ENCODE peak calls at places on chromosomes 12 and 14, in ten cellular contexts. R is MG63, C is lower lobe of right lung, O is A673, V is ovary, X is uterus, D is IMR-90, N is left lung, G is endothelial cell of umbilical vein, Y is tibial artery. W is an unnamed sample.

GRCh38 chr14:87810711-87811110 is 182.3 kb downstream of the GALC start:
- DNase-seq in R (no peak), C (no peak), O (no peak), V (no peak), X (no peak), D (no peak), N (no peak), G (no peak), Y (no peak), W (no peak)

GRCh38 chr14:53462931-53463778 is 310.0 kb upstream of the DDHD1 start:
- DNase-seq in R (no peak), C (peak; percentile 76), O (no peak), V (no peak), X (no peak), D (no peak), N (peak; percentile 76), G (no peak), Y (no peak), W (no peak)

GRCh38 chr12:10276774-10277173 is 30.9 kb upstream of the KLRD1 start:
- DNase-seq in R (no peak), C (no peak), O (no peak), V (no peak), X (no peak), D (no peak), N (no peak), G (no peak), Y (no peak), W (no peak)

GRCh38 chr12:23204933-23205778 is 580.2 kb downstream of the ETNK1 start:
- DNase-seq in R (no peak), C (no peak), O (peak; percentile 78), V (no peak), X (no peak), D (peak; percentile 67), N (no peak), G (peak; percentile 65), Y (no peak), W (no peak)

GRCh38 chr14:44736326-44736725 is 225.4 kb downstream of the KLHL28 start:
- DNase-seq in R (no peak), C (no peak), O (no peak), V (no peak), X (no peak), D (no peak), N (no peak), G (no peak), Y (no peak), W (no peak)

GRCh38 chr12:69903548-69903947 is 78.5 kb downstream of the MYRFL start:
- DNase-seq in R (no peak), C (no peak), O (no peak), V (no peak), X (no peak), D (no peak), N (no peak), G (no peak), Y (no peak), W (no peak)

GRCh38 chr14:28375295-28375694 is 391.3 kb upstream of the FOXG1 start:
- DNase-seq in R (no peak), C (no peak), O (peak; percentile 44), V (no peak), X (no peak), D (no peak), N (no peak), G (peak; percentile 19), Y (no peak), W (no peak)

GRCh38 chr14:69475194-69475818 is 9.2 kb upstream of the PLEKHD1 start:
- DNase-seq in R (peak; percentile 33), C (no peak), O (peak; percentile 70), V (no peak), X (no peak), D (peak; percentile 7), N (no peak), G (peak; percentile 25), Y (no peak), W (no peak)

GRCh38 chr14:54809767-54810166 is 92.9 kb downstream of the GCH1 start:
- DNase-seq in R (no peak), C (no peak), O (no peak), V (no peak), X (no peak), D (no peak), N (no peak), G (no peak), Y (no peak), W (no peak)

GRCh38 chr12:67650127-67650495 is 1.6 kb downstream of the DYRK2 start:
- DNase-seq in R (no peak), C (no peak), O (peak; percentile 4), V (peak; percentile 35), X (peak; percentile 19), D (no peak), N (peak; percentile 34), G (peak; percentile 21), Y (peak; percentile 34), W (no peak)

GRCh38 chr14:101502761-101503392 is 58.4 kb upstream of the DIO3 start:
- DNase-seq in R (no peak), C (peak; percentile 43), O (no peak), V (peak; percentile 18), X (peak; percentile 6), D (no peak), N (no peak), G (no peak), Y (peak; percentile 8), W (peak; percentile 51)

GRCh38 chr14:95695913-95696312 is 9.7 kb downstream of the TCL1B start:
- DNase-seq in R (no peak), C (no peak), O (no peak), V (no peak), X (no peak), D (no peak), N (no peak), G (no peak), Y (no peak), W (no peak)

GRCh38 chr12:14768823-14769405 is 34.4 kb downstream of the WBP11 start:
- DNase-seq in R (no peak), C (no peak), O (no peak), V (peak; percentile 32), X (no peak), D (peak; percentile 44), N (peak; percentile 37), G (no peak), Y (no peak), W (no peak)

GRCh38 chr12:1691123-1692007 is 495 bp downstream of the ADIPOR2 start:
- DNase-seq in R (peak; percentile 45), C (peak; percentile 73), O (peak; percentile 15), V (no peak), X (peak; percentile 32), D (no peak), N (peak; percentile 37), G (peak; percentile 39), Y (peak; percentile 26), W (no peak)

GRCh38 chr12:115885040-115885439 is 392.5 kb downstream of the MED13L start:
- DNase-seq in R (no peak), C (no peak), O (no peak), V (no peak), X (no peak), D (no peak), N (no peak), G (no peak), Y (no peak), W (no peak)

GRCh38 chr12:47828967-47829482 is 9.3 kb upstream of the HDAC7 start:
- DNase-seq in R (peak; percentile 63), C (peak; percentile 85), O (peak; percentile 51), V (peak; percentile 93), X (peak; percentile 91), D (peak; percentile 59), N (peak; percentile 86), G (peak; percentile 77), Y (peak; percentile 83), W (peak; percentile 91)

GRCh38 chr14:63848890-63849289 is 3.9 kb upstream of the SYNE2 start:
- DNase-seq in R (no peak), C (no peak), O (no peak), V (no peak), X (no peak), D (no peak), N (no peak), G (peak; percentile 88), Y (no peak), W (no peak)

GRCh38 chr12:108302471-108303311 is 36.4 kb downstream of the CMKLR1 start:
- DNase-seq in R (peak; percentile 93), C (peak; percentile 75), O (no peak), V (no peak), X (peak; percentile 82), D (no peak), N (peak; percentile 69), G (peak; percentile 35), Y (peak; percentile 89), W (peak; percentile 92)

GRCh38 chr14:104579507-104579906 is at the start of gene C14orf180:
- DNase-seq in R (peak; percentile 28), C (no peak), O (no peak), V (no peak), X (no peak), D (no peak), N (no peak), G (no peak), Y (no peak), W (no peak)

GRCh38 chr14:53947452-53948180 is 9.0 kb downstream of the BMP4 start:
- DNase-seq in R (no peak), C (no peak), O (no peak), V (no peak), X (no peak), D (peak; percentile 40), N (no peak), G (peak; percentile 77), Y (no peak), W (no peak)

GRCh38 chr14:32709072-32709471 is 229.6 kb upstream of the NPAS3 start:
- DNase-seq in R (peak; percentile 50), C (no peak), O (peak; percentile 64), V (no peak), X (peak; percentile 53), D (peak; percentile 77), N (no peak), G (peak; percentile 49), Y (peak; percentile 32), W (no peak)

GRCh38 chr12:96343347-96343954 is 56.8 kb downstream of the CDK17 start:
- DNase-seq in R (no peak), C (no peak), O (no peak), V (no peak), X (no peak), D (peak; percentile 22), N (no peak), G (no peak), Y (no peak), W (no peak)
- H3K9me3 ChIP-seq in R (peaks cover 37% of the 10 kb centered on the region), C (peaks cover 22% of the 10 kb centered on the region), O (peaks cover 22% of the 10 kb centered on the region), V (no peaks in the 10 kb centered on the region), X (peaks cover 21% of the 10 kb centered on the region), D (peaks cover 3% of the 10 kb centered on the region), N (peaks cover 16% of the 10 kb centered on the region), G (no peaks in the 10 kb centered on the region), Y (peaks cover 19% of the 10 kb centered on the region), W (peaks cover 30% of the 10 kb centered on the region)

GRCh38 chr12:94353130-94353529 is 106.5 kb downstream of the CEP83 start:
- DNase-seq in R (no peak), C (no peak), O (no peak), V (no peak), X (no peak), D (no peak), N (no peak), G (no peak), Y (no peak), W (no peak)
- H3K9me3 ChIP-seq in R (peaks cover 23% of the 10 kb centered on the region), C (peaks cover 56% of the 10 kb centered on the region), O (peaks cover 29% of the 10 kb centered on the region), V (no peaks in the 10 kb centered on the region), X (peaks cover 24% of the 10 kb centered on the region), D (peaks cover 16% of the 10 kb centered on the region), N (peaks cover 72% of the 10 kb centered on the region), G (peaks cover 3% of the 10 kb centered on the region), Y (peaks cover 13% of the 10 kb centered on the region), W (peaks cover 60% of the 10 kb centered on the region)

GRCh38 chr12:126436041-126436440 is 1370.8 kb downstream of the AACS start:
- DNase-seq in R (no peak), C (no peak), O (no peak), V (no peak), X (no peak), D (no peak), N (no peak), G (no peak), Y (no peak), W (no peak)
- H3K9me3 ChIP-seq in R (no peaks in the 10 kb centered on the region), C (no peaks in the 10 kb centered on the region), O (no peaks in the 10 kb centered on the region), V (no peaks in the 10 kb centered on the region), X (no peaks in the 10 kb centered on the region), D (peaks cover 16% of the 10 kb centered on the region), N (no peaks in the 10 kb centered on the region), G (peaks cover 6% of the 10 kb centered on the region), Y (no peaks in the 10 kb centered on the region), W (no peaks in the 10 kb centered on the region)

GRCh38 chr12:50914872-50915484 is 37.4 kb upstream of the HIGD1C start:
- DNase-seq in R (no peak), C (no peak), O (peak; percentile 31), V (no peak), X (no peak), D (no peak), N (no peak), G (no peak), Y (no peak), W (no peak)
- H3K9me3 ChIP-seq in R (peaks cover 13% of the 10 kb centered on the region), C (peaks cover 38% of the 10 kb centered on the region), O (peaks cover 44% of the 10 kb centered on the region), V (no peaks in the 10 kb centered on the region), X (peaks cover 10% of the 10 kb centered on the region), D (peaks cover 43% of the 10 kb centered on the region), N (peaks cover 62% of the 10 kb centered on the region), G (no peaks in the 10 kb centered on the region), Y (peaks cover 27% of the 10 kb centered on the region), W (peaks cover 29% of the 10 kb centered on the region)